ENCODE peak calls at places on chromosomes 11 and 22, in seven cellular contexts. One of them, this sample, is unnamed.

GRCh38 chr22:29348956-29349355 is 33.5 kb upstream of the RASL10A start:
- DNase-seq in H1: no peak
- DNase-seq in HCT116: no peak
- DNase-seq in SK-N-SH: no peak
- DNase-seq in NT2/D1: no peak
- DNase-seq in K562: no peak
- DNase-seq in HepG2: no peak
- DNase-seq in this sample: no peak

GRCh38 chr22:26725012-26725676 is 67.8 kb downstream of the MIAT start:
- DNase-seq in H1: no peak
- DNase-seq in HCT116: no peak
- DNase-seq in SK-N-SH: no peak
- DNase-seq in NT2/D1: no peak
- DNase-seq in K562: no peak
- DNase-seq in HepG2: no peak
- DNase-seq in this sample: no peak

GRCh38 chr11:82995754-82996398 is 75.8 kb downstream of the RAB30 start:
- DNase-seq in H1: no peak
- DNase-seq in HCT116: no peak
- DNase-seq in SK-N-SH: no peak
- DNase-seq in NT2/D1: no peak
- DNase-seq in K562: no peak
- DNase-seq in HepG2: no peak
- DNase-seq in this sample: no peak

GRCh38 chr22:22520020-22520656 is at the start of gene ZNF280A:
- DNase-seq in H1: no peak
- DNase-seq in HCT116: peak
- DNase-seq in SK-N-SH: no peak
- DNase-seq in NT2/D1: no peak
- DNase-seq in K562: peak
- DNase-seq in HepG2: peak
- DNase-seq in this sample: no peak

GRCh38 chr11:104663190-104664140 is 234.8 kb downstream of the CASP12 start:
- DNase-seq in H1: no peak
- DNase-seq in HCT116: no peak
- DNase-seq in SK-N-SH: no peak
- DNase-seq in NT2/D1: no peak
- DNase-seq in K562: no peak
- DNase-seq in HepG2: no peak
- DNase-seq in this sample: no peak

GRCh38 chr11:66570117-66570825 is 1.9 kb upstream of the CTSF start:
- DNase-seq in H1: no peak
- DNase-seq in HCT116: no peak
- DNase-seq in SK-N-SH: no peak
- DNase-seq in NT2/D1: peak
- DNase-seq in K562: no peak
- DNase-seq in HepG2: no peak
- DNase-seq in this sample: no peak

GRCh38 chr11:104853276-104853675 is 45.0 kb downstream of the CASP12 start:
- DNase-seq in H1: no peak
- DNase-seq in HCT116: no peak
- DNase-seq in SK-N-SH: peak
- DNase-seq in NT2/D1: no peak
- DNase-seq in K562: no peak
- DNase-seq in HepG2: no peak
- DNase-seq in this sample: no peak

GRCh38 chr11:115290479-115291390 is 213.5 kb downstream of the CADM1 start:
- DNase-seq in H1: no peak
- DNase-seq in HCT116: no peak
- DNase-seq in SK-N-SH: peak
- DNase-seq in NT2/D1: no peak
- DNase-seq in K562: no peak
- DNase-seq in HepG2: no peak
- DNase-seq in this sample: no peak

GRCh38 chr11:9753031-9753430 is 89.2 kb downstream of the SWAP70 start:
- DNase-seq in H1: no peak
- DNase-seq in HCT116: no peak
- DNase-seq in SK-N-SH: no peak
- DNase-seq in NT2/D1: no peak
- DNase-seq in K562: no peak
- DNase-seq in HepG2: peak
- DNase-seq in this sample: no peak

GRCh38 chr22:33569547-33569946 is 350.7 kb downstream of the LARGE1 start:
- DNase-seq in H1: no peak
- DNase-seq in HCT116: no peak
- DNase-seq in SK-N-SH: no peak
- DNase-seq in NT2/D1: peak
- DNase-seq in K562: no peak
- DNase-seq in HepG2: no peak
- DNase-seq in this sample: no peak

GRCh38 chr11:71322192-71322735 is 69.9 kb upstream of the SHANK2 start:
- DNase-seq in H1: no peak
- DNase-seq in HCT116: no peak
- DNase-seq in SK-N-SH: no peak
- DNase-seq in NT2/D1: no peak
- DNase-seq in K562: no peak
- DNase-seq in HepG2: no peak
- DNase-seq in this sample: no peak

GRCh38 chr22:20243545-20244249 is 24.4 kb downstream of the RTN4R start:
- DNase-seq in H1: no peak
- DNase-seq in HCT116: no peak
- DNase-seq in SK-N-SH: peak
- DNase-seq in NT2/D1: no peak
- DNase-seq in K562: peak
- DNase-seq in HepG2: no peak
- DNase-seq in this sample: no peak

GRCh38 chr22:25202290-25202921 is 2.7 kb downstream of the CRYBB3 start:
- DNase-seq in H1: peak
- DNase-seq in HCT116: peak
- DNase-seq in SK-N-SH: peak
- DNase-seq in NT2/D1: peak
- DNase-seq in K562: peak
- DNase-seq in HepG2: peak
- DNase-seq in this sample: peak

GRCh38 chr11:64655901-64656601 is 65.0 kb downstream of the SLC22A12 start:
- DNase-seq in H1: no peak
- DNase-seq in HCT116: no peak
- DNase-seq in SK-N-SH: no peak
- DNase-seq in NT2/D1: no peak
- DNase-seq in K562: no peak
- DNase-seq in HepG2: no peak
- DNase-seq in this sample: no peak

GRCh38 chr11:68831124-68831523 is 10.6 kb downstream of the CPT1A start:
- DNase-seq in H1: no peak
- DNase-seq in HCT116: no peak
- DNase-seq in SK-N-SH: no peak
- DNase-seq in NT2/D1: no peak
- DNase-seq in K562: no peak
- DNase-seq in HepG2: no peak
- DNase-seq in this sample: no peak

GRCh38 chr11:72227316-72228228 is 3.0 kb downstream of the INPPL1 start:
- DNase-seq in H1: no peak
- DNase-seq in HCT116: no peak
- DNase-seq in SK-N-SH: no peak
- DNase-seq in NT2/D1: no peak
- DNase-seq in K562: no peak
- DNase-seq in HepG2: no peak
- DNase-seq in this sample: no peak

GRCh38 chr22:50317674-50318073 is 9.1 kb downstream of the DENND6B start:
- DNase-seq in H1: no peak
- DNase-seq in HCT116: no peak
- DNase-seq in SK-N-SH: peak
- DNase-seq in NT2/D1: no peak
- DNase-seq in K562: no peak
- DNase-seq in HepG2: no peak
- DNase-seq in this sample: no peak

GRCh38 chr11:63472372-63472771 is 18.6 kb downstream of the PLAAT5 start:
- DNase-seq in H1: no peak
- DNase-seq in HCT116: no peak
- DNase-seq in SK-N-SH: no peak
- DNase-seq in NT2/D1: no peak
- DNase-seq in K562: no peak
- DNase-seq in HepG2: no peak
- DNase-seq in this sample: no peak

GRCh38 chr11:28835317-28835716 is 727.1 kb downstream of the METTL15 start:
- DNase-seq in H1: no peak
- DNase-seq in HCT116: no peak
- DNase-seq in SK-N-SH: no peak
- DNase-seq in NT2/D1: no peak
- DNase-seq in K562: no peak
- DNase-seq in HepG2: no peak
- DNase-seq in this sample: no peak

GRCh38 chr11:3111919-3112690 is 53.0 kb downstream of the OSBPL5 start:
- DNase-seq in H1: no peak
- DNase-seq in HCT116: no peak
- DNase-seq in SK-N-SH: no peak
- DNase-seq in NT2/D1: no peak
- DNase-seq in K562: no peak
- DNase-seq in HepG2: no peak
- DNase-seq in this sample: no peak

GRCh38 chr11:69209936-69210659 is 54.4 kb downstream of the SMIM38 start:
- DNase-seq in H1: no peak
- DNase-seq in HCT116: no peak
- DNase-seq in SK-N-SH: no peak
- DNase-seq in NT2/D1: no peak
- DNase-seq in K562: peak
- DNase-seq in HepG2: peak
- DNase-seq in this sample: peak

GRCh38 chr11:64448599-64449380 is 89.8 kb downstream of the RPS6KA4 start:
- DNase-seq in H1: peak
- DNase-seq in HCT116: peak
- DNase-seq in SK-N-SH: peak
- DNase-seq in NT2/D1: peak
- DNase-seq in K562: peak
- DNase-seq in HepG2: peak
- DNase-seq in this sample: no peak

GRCh38 chr11:56396047-56396446 is 16.4 kb upstream of the OR5AL1 start:
- DNase-seq in H1: no peak
- DNase-seq in HCT116: no peak
- DNase-seq in SK-N-SH: no peak
- DNase-seq in NT2/D1: peak
- DNase-seq in K562: no peak
- DNase-seq in HepG2: no peak
- DNase-seq in this sample: no peak

GRCh38 chr11:116189378-116190170 is 583.2 kb downstream of the BUD13 start:
- DNase-seq in H1: no peak
- DNase-seq in HCT116: no peak
- DNase-seq in SK-N-SH: no peak
- DNase-seq in NT2/D1: no peak
- DNase-seq in K562: no peak
- DNase-seq in HepG2: no peak
- DNase-seq in this sample: no peak

GRCh38 chr22:31935961-31936635 is 8.2 kb upstream of the YWHAH start:
- DNase-seq in H1: no peak
- DNase-seq in HCT116: no peak
- DNase-seq in SK-N-SH: no peak
- DNase-seq in NT2/D1: no peak
- DNase-seq in K562: no peak
- DNase-seq in HepG2: no peak
- DNase-seq in this sample: no peak

GRCh38 chr11:126111458-126112116 is 48.9 kb upstream of the CDON start:
- DNase-seq in H1: no peak
- DNase-seq in HCT116: no peak
- DNase-seq in SK-N-SH: peak
- DNase-seq in NT2/D1: no peak
- DNase-seq in K562: no peak
- DNase-seq in HepG2: no peak
- DNase-seq in this sample: no peak

GRCh38 chr22:19052941-19053551 is 69.2 kb downstream of the DGCR2 start:
- DNase-seq in H1: no peak
- DNase-seq in HCT116: no peak
- DNase-seq in SK-N-SH: no peak
- DNase-seq in NT2/D1: no peak
- DNase-seq in K562: no peak
- DNase-seq in HepG2: no peak
- DNase-seq in this sample: no peak

GRCh38 chr11:118790357-118791014 is 478 bp downstream of the DDX6 start:
- DNase-seq in H1: peak
- DNase-seq in HCT116: no peak
- DNase-seq in SK-N-SH: peak
- DNase-seq in NT2/D1: no peak
- DNase-seq in K562: peak
- DNase-seq in HepG2: peak
- DNase-seq in this sample: peak

GRCh38 chr22:37781434-37782059 is 26.2 kb upstream of the GCAT start:
- DNase-seq in H1: no peak
- DNase-seq in HCT116: no peak
- DNase-seq in SK-N-SH: no peak
- DNase-seq in NT2/D1: no peak
- DNase-seq in K562: no peak
- DNase-seq in HepG2: peak
- DNase-seq in this sample: no peak

DNA sequence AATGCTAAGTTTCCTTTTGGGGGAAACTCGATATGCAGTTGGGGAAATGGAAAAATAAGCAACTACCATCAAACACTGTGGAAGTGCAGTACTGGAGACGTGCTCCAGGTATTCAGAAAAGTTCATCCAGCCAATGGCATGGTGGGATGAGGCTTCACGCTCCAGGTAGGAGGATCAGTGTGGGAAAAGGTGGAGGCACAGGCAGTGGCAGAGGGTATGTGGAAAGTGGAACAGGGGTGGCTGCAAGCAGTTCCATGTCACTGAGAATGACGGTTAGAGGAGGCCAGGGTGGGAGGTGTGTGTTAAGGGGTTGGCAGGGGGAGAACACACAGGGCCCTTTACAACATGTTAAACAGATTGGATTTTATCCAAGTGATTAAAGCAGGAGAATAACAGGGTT is 105.1 kb upstream of the NCAM1 start:
- DNase-seq in H1: no peak
- DNase-seq in HCT116: no peak
- DNase-seq in SK-N-SH: no peak
- DNase-seq in NT2/D1: no peak
- DNase-seq in K562: no peak
- DNase-seq in HepG2: no peak
- DNase-seq in this sample: no peak
- TF ChIP-seq YY1 in H1: no peak
- TF ChIP-seq YY1 in HCT116: no peak
- TF ChIP-seq YY1 in SK-N-SH: no peak
- TF ChIP-seq YY1 in NT2/D1: no peak
- TF ChIP-seq YY1 in K562: no peak
- TF ChIP-seq YY1 in HepG2: no peak
- TF ChIP-seq YY1 in this sample: no peak

GRCh38 chr11:14793546-14793945 is 98.5 kb downstream of the CYP2R1 start:
- DNase-seq in H1: no peak
- DNase-seq in HCT116: no peak
- DNase-seq in SK-N-SH: no peak
- DNase-seq in NT2/D1: no peak
- DNase-seq in K562: no peak
- DNase-seq in HepG2: no peak
- DNase-seq in this sample: no peak
- TF ChIP-seq YY1 in H1: no peak
- TF ChIP-seq YY1 in HCT116: no peak
- TF ChIP-seq YY1 in SK-N-SH: no peak
- TF ChIP-seq YY1 in NT2/D1: no peak
- TF ChIP-seq YY1 in K562: no peak
- TF ChIP-seq YY1 in HepG2: no peak
- TF ChIP-seq YY1 in this sample: no peak

GRCh38 chr11:58024601-58025091 is 965 bp downstream of the OR9Q1 start:
- DNase-seq in H1: no peak
- DNase-seq in HCT116: no peak
- DNase-seq in SK-N-SH: no peak
- DNase-seq in NT2/D1: no peak
- DNase-seq in K562: no peak
- DNase-seq in HepG2: no peak
- DNase-seq in this sample: no peak
- TF ChIP-seq YY1 in H1: no peak
- TF ChIP-seq YY1 in HCT116: no peak
- TF ChIP-seq YY1 in SK-N-SH: no peak
- TF ChIP-seq YY1 in NT2/D1: no peak
- TF ChIP-seq YY1 in K562: no peak
- TF ChIP-seq YY1 in HepG2: no peak
- TF ChIP-seq YY1 in this sample: no peak

GRCh38 chr11:78595431-78596130 is 20.9 kb upstream of the NARS2 start:
- DNase-seq in H1: no peak
- DNase-seq in HCT116: no peak
- DNase-seq in SK-N-SH: no peak
- DNase-seq in NT2/D1: no peak
- DNase-seq in K562: no peak
- DNase-seq in HepG2: no peak
- DNase-seq in this sample: no peak
- TF ChIP-seq YY1 in H1: no peak
- TF ChIP-seq YY1 in HCT116: no peak
- TF ChIP-seq YY1 in SK-N-SH: no peak
- TF ChIP-seq YY1 in NT2/D1: no peak
- TF ChIP-seq YY1 in K562: no peak
- TF ChIP-seq YY1 in HepG2: no peak
- TF ChIP-seq YY1 in this sample: no peak